ENCODE peak calls at places on chromosome 10, in seven cellular contexts. Q, U, Z, J, F, K and T are unnamed samples.

GRCh38 chr10:7561216-7561893 is 105.4 kb downstream of the ITIH5 start:
- DNase-seq in Q (no peak), U (peak; percentile 50), Z (no peak), J (peak; percentile 78), F (peak; percentile 25), K (peak; percentile 22), T (no peak)

GRCh38 chr10:58264780-58265179 is 2.9 kb downstream of the IPMK start:
- DNase-seq in Q (no peak), U (no peak), Z (no peak), J (no peak), F (no peak), K (no peak), T (no peak)

GRCh38 chr10:44492678-44493077 is 107.8 kb upstream of the CXCL12 start:
- DNase-seq in Q (no peak), U (no peak), Z (no peak), J (no peak), F (no peak), K (no peak), T (no peak)

GRCh38 chr10:84237199-84238051 is 3.9 kb downstream of the LRIT1 start:
- DNase-seq in Q (no peak), U (no peak), Z (no peak), J (no peak), F (no peak), K (no peak), T (no peak)

GRCh38 chr10:102235598-102235920 is 5.8 kb downstream of the PITX3 start:
- DNase-seq in Q (no peak), U (no peak), Z (no peak), J (no peak), F (no peak), K (no peak), T (no peak)

GRCh38 chr10:67792653-67793052 is 45.3 kb downstream of the DNAJC12 start:
- DNase-seq in Q (no peak), U (no peak), Z (no peak), J (no peak), F (no peak), K (no peak), T (no peak)

GRCh38 chr10:110643670-110644597 is at the start of gene RBM20:
- DNase-seq in Q (peak; percentile 19), U (no peak), Z (peak; percentile 50), J (peak; percentile 34), F (no peak), K (peak; percentile 23), T (no peak)

GRCh38 chr10:43781480-43782361 is 133.0 kb upstream of the ZNF32 start:
- DNase-seq in Q (peak; percentile 21), U (peak; percentile 48), Z (no peak), J (peak; percentile 33), F (peak; percentile 16), K (no peak), T (no peak)

GRCh38 chr10:119305860-119306513 is 98.6 kb downstream of the GRK5 start:
- DNase-seq in Q (peak; percentile 90), U (peak; percentile 52), Z (no peak), J (peak; percentile 97), F (peak; percentile 97), K (peak; percentile 61), T (peak; percentile 96)

GRCh38 chr10:60479305-60480020 is 89.8 kb upstream of the ANK3 start:
- DNase-seq in Q (peak; percentile 2), U (no peak), Z (no peak), J (no peak), F (no peak), K (no peak), T (no peak)

GRCh38 chr10:34121974-34122282 is 693.2 kb downstream of the PARD3 start:
- DNase-seq in Q (no peak), U (no peak), Z (no peak), J (peak; percentile 70), F (peak; percentile 79), K (no peak), T (no peak)

GRCh38 chr10:78621183-78621789 is 447.5 kb upstream of the ZMIZ1 start:
- DNase-seq in Q (no peak), U (peak; percentile 48), Z (no peak), J (peak; percentile 20), F (no peak), K (no peak), T (no peak)

GRCh38 chr10:34816067-34817002 is 1.2 kb upstream of the PARD3 start:
- DNase-seq in Q (no peak), U (no peak), Z (peak; percentile 55), J (peak; percentile 57), F (peak; percentile 40), K (peak; percentile 37), T (no peak)

GRCh38 chr10:27030060-27030459 is 70.2 kb downstream of the ANKRD26 start:
- DNase-seq in Q (peak; percentile 8), U (no peak), Z (no peak), J (no peak), F (no peak), K (no peak), T (no peak)

GRCh38 chr10:132308588-132309451 is 1.1 kb upstream of the STK32C start:
- DNase-seq in Q (no peak), U (no peak), Z (no peak), J (no peak), F (no peak), K (peak; percentile 41), T (no peak)

GRCh38 chr10:14603539-14604102 is 171.1 kb downstream of the FAM107B start:
- DNase-seq in Q (no peak), U (no peak), Z (peak; percentile 55), J (no peak), F (no peak), K (no peak), T (no peak)

GRCh38 chr10:69090687-69091450 is 3.0 kb downstream of the SRGN start:
- DNase-seq in Q (no peak), U (no peak), Z (no peak), J (no peak), F (peak; percentile 23), K (no peak), T (no peak)

GRCh38 chr10:57247271-57247670 is 886.2 kb upstream of the ZWINT start:
- DNase-seq in Q (no peak), U (no peak), Z (no peak), J (no peak), F (no peak), K (no peak), T (no peak)

GRCh38 chr10:131673396-131673795 is 227.4 kb upstream of the PPP2R2D start:
- DNase-seq in Q (no peak), U (no peak), Z (peak; percentile 16), J (no peak), F (no peak), K (no peak), T (no peak)

GRCh38 chr10:114729103-114729659 is 71.1 kb upstream of the ABLIM1 start:
- DNase-seq in Q (no peak), U (no peak), Z (no peak), J (no peak), F (no peak), K (no peak), T (no peak)

GRCh38 chr10:131710142-131710861 is 190.5 kb upstream of the PPP2R2D start:
- DNase-seq in Q (no peak), U (no peak), Z (peak; percentile 29), J (no peak), F (no peak), K (no peak), T (no peak)

DNA sequence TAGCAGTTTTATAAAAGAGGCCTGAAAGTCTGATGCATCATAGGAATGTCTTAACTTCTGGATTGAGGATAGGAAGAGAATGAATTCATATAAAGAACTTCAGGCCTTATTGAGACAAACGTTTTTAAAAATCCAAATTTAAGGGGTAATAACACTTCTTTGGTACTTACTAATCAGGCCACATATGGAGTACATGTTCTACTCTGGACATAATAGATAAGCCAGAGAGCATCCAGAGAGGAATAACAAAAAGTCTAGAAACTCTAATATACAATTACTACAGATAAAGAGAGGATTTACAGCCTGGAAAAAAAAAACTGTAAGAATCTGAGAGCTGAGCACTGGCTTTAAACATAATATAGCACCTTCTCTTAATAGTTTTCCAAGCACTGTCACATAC is 2.9 kb downstream of the MTPAP start:
- DNase-seq in Q (no peak), U (no peak), Z (no peak), J (no peak), F (no peak), K (no peak), T (no peak)
- H3K4me3 ChIP-seq in Q (no peak overlapping the region), U (no peak overlapping the region), Z (no peak overlapping the region), J (no peak overlapping the region), F (no peak overlapping the region), K (no peak overlapping the region), T (no peak overlapping the region)

GRCh38 chr10:31928531-31929259 is at the start of gene ARHGAP12:
- DNase-seq in Q (peak; percentile 90), U (peak; percentile 95), Z (peak; percentile 96), J (peak; percentile 91), F (peak; percentile 73), K (peak; percentile 91), T (no peak)
- TF ChIP-seq CTCF in Q (no peak), U (no peak), Z (no peak), J (peak; percentile 1), F (no peak), K (no peak), T (no peak)

GRCh38 chr10:96697026-96697425 is 23.3 kb downstream of the PIK3AP1 start:
- DNase-seq in Q (peak; percentile 57), U (no peak), Z (no peak), J (no peak), F (no peak), K (no peak), T (no peak)

GRCh38 chr10:96700477-96701099 is 19.7 kb downstream of the PIK3AP1 start:
- DNase-seq in Q (peak; percentile 92), U (no peak), Z (no peak), J (no peak), F (no peak), K (no peak), T (no peak)

GRCh38 chr10:96701265-96701664 is 19.0 kb downstream of the PIK3AP1 start:
- DNase-seq in Q (peak; percentile 41), U (no peak), Z (no peak), J (no peak), F (no peak), K (no peak), T (no peak)

GRCh38 chr10:96697438-96697837 is 22.9 kb downstream of the PIK3AP1 start:
- DNase-seq in Q (no peak), U (no peak), Z (no peak), J (no peak), F (no peak), K (no peak), T (no peak)

DNA sequence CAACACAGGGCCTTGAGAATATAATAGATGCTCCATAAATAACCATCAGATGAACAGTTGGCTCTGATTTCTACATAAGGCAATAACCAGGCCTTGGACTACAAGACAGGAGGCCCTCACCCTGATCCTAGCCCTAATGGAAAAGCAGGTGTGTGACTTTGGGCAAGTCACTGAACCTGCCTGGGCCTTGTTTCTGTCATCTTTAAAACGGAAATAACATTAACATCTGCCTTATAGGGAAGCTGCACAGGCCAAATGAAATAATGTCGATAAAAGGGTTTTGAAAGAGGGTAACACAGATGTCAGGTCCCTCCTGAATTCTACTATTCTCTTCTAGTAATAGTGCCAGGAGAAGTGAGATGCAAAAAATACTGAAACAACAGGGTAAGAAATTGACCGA is 20.7 kb downstream of the PIK3AP1 start:
- DNase-seq in Q (peak; percentile 45), U (no peak), Z (no peak), J (no peak), F (no peak), K (no peak), T (no peak)
- H3K4me3 ChIP-seq in Q (peak overlapping the region; percentile 57), U (no peak overlapping the region), Z (peak overlapping the region; percentile 44), J (no peak overlapping the region), F (no peak overlapping the region), K (no peak overlapping the region), T (no peak overlapping the region)

DNA sequence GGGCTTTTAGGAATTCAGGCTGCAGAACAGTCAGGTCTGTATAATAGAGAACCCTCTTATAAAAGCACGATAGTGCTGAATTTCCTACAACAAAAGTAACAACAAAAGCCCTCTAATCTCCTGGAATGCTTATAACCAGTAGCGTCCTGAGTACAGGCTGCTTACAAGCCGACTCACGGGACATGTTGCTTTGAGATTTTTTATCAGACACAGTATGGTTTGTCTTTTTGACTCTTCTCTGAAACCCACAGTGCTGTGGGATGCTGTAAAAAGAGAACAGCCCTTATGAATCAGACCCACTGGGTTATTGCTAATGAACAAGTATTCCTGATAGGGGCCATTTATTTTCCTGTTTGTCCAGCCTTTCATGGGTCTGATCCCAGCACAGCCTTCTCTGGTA is 59.4 kb downstream of the PLPP4 start:
- DNase-seq in Q (no peak), U (no peak), Z (no peak), J (no peak), F (no peak), K (no peak), T (no peak)
- TF ChIP-seq CTCF in Q (no peak), U (no peak), Z (no peak), J (no peak), F (no peak), K (no peak), T (no peak)